ENCODE peak calls at places on chromosome 6, in six cellular contexts. One of them, this sample, is unnamed.

GRCh38 chr6:53335224-53335994 is 13.3 kb downstream of the ELOVL5 start:
- DNase-seq in iris pigment epithelial cell: no peak
- DNase-seq in ovary: no peak
- DNase-seq in foreskin fibroblast: no peak
- DNase-seq in breast epithelium: no peak
- DNase-seq in pancreas: no peak
- DNase-seq in this sample: no peak

GRCh38 chr6:27706431-27706830 is 205.8 kb downstream of the OR2B2 start:
- DNase-seq in iris pigment epithelial cell: no peak
- DNase-seq in ovary: no peak
- DNase-seq in foreskin fibroblast: no peak
- DNase-seq in breast epithelium: no peak
- DNase-seq in pancreas: no peak
- DNase-seq in this sample: no peak

GRCh38 chr6:132133734-132134490 is 182.7 kb upstream of the CCN2 start:
- DNase-seq in iris pigment epithelial cell: peak; percentile 52
- DNase-seq in ovary: no peak
- DNase-seq in foreskin fibroblast: no peak
- DNase-seq in breast epithelium: no peak
- DNase-seq in pancreas: no peak
- DNase-seq in this sample: no peak

GRCh38 chr6:45724027-45724426 is 291.6 kb downstream of the CLIC5 start:
- DNase-seq in iris pigment epithelial cell: no peak
- DNase-seq in ovary: no peak
- DNase-seq in foreskin fibroblast: no peak
- DNase-seq in breast epithelium: no peak
- DNase-seq in pancreas: no peak
- DNase-seq in this sample: no peak

GRCh38 chr6:113763883-113764282 is 93.3 kb upstream of the MARCKS start:
- DNase-seq in iris pigment epithelial cell: peak; percentile 84
- DNase-seq in ovary: no peak
- DNase-seq in foreskin fibroblast: peak; percentile 59
- DNase-seq in breast epithelium: no peak
- DNase-seq in pancreas: no peak
- DNase-seq in this sample: peak; percentile 88

GRCh38 chr6:146857960-146858308 is 259.2 kb downstream of the ADGB start:
- DNase-seq in iris pigment epithelial cell: peak; percentile 34
- DNase-seq in ovary: no peak
- DNase-seq in foreskin fibroblast: no peak
- DNase-seq in breast epithelium: no peak
- DNase-seq in pancreas: no peak
- DNase-seq in this sample: no peak

GRCh38 chr6:149012040-149012545 is 265.3 kb downstream of the UST start:
- DNase-seq in iris pigment epithelial cell: peak; percentile 96
- DNase-seq in ovary: no peak
- DNase-seq in foreskin fibroblast: peak; percentile 98
- DNase-seq in breast epithelium: no peak
- DNase-seq in pancreas: no peak
- DNase-seq in this sample: peak; percentile 92

GRCh38 chr6:143806282-143807102 is 36.6 kb upstream of the LTV1 start:
- DNase-seq in iris pigment epithelial cell: peak; percentile 96
- DNase-seq in ovary: no peak
- DNase-seq in foreskin fibroblast: no peak
- DNase-seq in breast epithelium: no peak
- DNase-seq in pancreas: no peak
- DNase-seq in this sample: peak; percentile 1

GRCh38 chr6:50707652-50708325 is 5.5 kb upstream of the TFAP2D start:
- DNase-seq in iris pigment epithelial cell: no peak
- DNase-seq in ovary: no peak
- DNase-seq in foreskin fibroblast: no peak
- DNase-seq in breast epithelium: no peak
- DNase-seq in pancreas: no peak
- DNase-seq in this sample: no peak

GRCh38 chr6:1388081-1388926 is 1.1 kb upstream of the FOXF2 start:
- DNase-seq in iris pigment epithelial cell: peak; percentile 75
- DNase-seq in ovary: no peak
- DNase-seq in foreskin fibroblast: peak; percentile 77
- DNase-seq in breast epithelium: no peak
- DNase-seq in pancreas: no peak
- DNase-seq in this sample: no peak

GRCh38 chr6:110421749-110422443 is 6.5 kb upstream of the DDO start:
- DNase-seq in iris pigment epithelial cell: no peak
- DNase-seq in ovary: no peak
- DNase-seq in foreskin fibroblast: no peak
- DNase-seq in breast epithelium: no peak
- DNase-seq in pancreas: no peak
- DNase-seq in this sample: no peak

GRCh38 chr6:121442591-121442990 is 7.1 kb downstream of the GJA1 start:
- DNase-seq in iris pigment epithelial cell: peak; percentile 24
- DNase-seq in ovary: no peak
- DNase-seq in foreskin fibroblast: no peak
- DNase-seq in breast epithelium: no peak
- DNase-seq in pancreas: no peak
- DNase-seq in this sample: no peak

GRCh38 chr6:150142657-150143501 is at the start of gene PPP1R14C:
- DNase-seq in iris pigment epithelial cell: no peak
- DNase-seq in ovary: no peak
- DNase-seq in foreskin fibroblast: no peak
- DNase-seq in breast epithelium: no peak
- DNase-seq in pancreas: peak; percentile 75
- DNase-seq in this sample: no peak

GRCh38 chr6:161418458-161418945 is 144.6 kb upstream of the AGPAT4 start:
- DNase-seq in iris pigment epithelial cell: peak; percentile 84
- DNase-seq in ovary: peak; percentile 31
- DNase-seq in foreskin fibroblast: peak; percentile 60
- DNase-seq in breast epithelium: no peak
- DNase-seq in pancreas: no peak
- DNase-seq in this sample: peak; percentile 42

GRCh38 chr6:158160932-158161539 is 7.0 kb downstream of the SERAC1 start:
- DNase-seq in iris pigment epithelial cell: peak; percentile 71
- DNase-seq in ovary: no peak
- DNase-seq in foreskin fibroblast: no peak
- DNase-seq in breast epithelium: no peak
- DNase-seq in pancreas: no peak
- DNase-seq in this sample: peak; percentile 24

GRCh38 chr6:84197708-84198107 is 29.7 kb downstream of the CEP162 start:
- DNase-seq in iris pigment epithelial cell: no peak
- DNase-seq in ovary: no peak
- DNase-seq in foreskin fibroblast: no peak
- DNase-seq in breast epithelium: no peak
- DNase-seq in pancreas: no peak
- DNase-seq in this sample: no peak

GRCh38 chr6:157912326-157912725 is 69.3 kb upstream of the SYNJ2 start:
- DNase-seq in iris pigment epithelial cell: peak; percentile 96
- DNase-seq in ovary: peak; percentile 34
- DNase-seq in foreskin fibroblast: peak; percentile 63
- DNase-seq in breast epithelium: no peak
- DNase-seq in pancreas: no peak
- DNase-seq in this sample: no peak

GRCh38 chr6:143397229-143398222 is 53.0 kb downstream of the ADAT2 start:
- DNase-seq in iris pigment epithelial cell: peak; percentile 88
- DNase-seq in ovary: no peak
- DNase-seq in foreskin fibroblast: no peak
- DNase-seq in breast epithelium: peak; percentile 93
- DNase-seq in pancreas: no peak
- DNase-seq in this sample: peak; percentile 98

GRCh38 chr6:119521251-119521650 is 171.7 kb upstream of the MAN1A1 start:
- DNase-seq in iris pigment epithelial cell: no peak
- DNase-seq in ovary: no peak
- DNase-seq in foreskin fibroblast: no peak
- DNase-seq in breast epithelium: no peak
- DNase-seq in pancreas: no peak
- DNase-seq in this sample: no peak

GRCh38 chr6:52221302-52221701 is 23.0 kb downstream of the IL17F start:
- DNase-seq in iris pigment epithelial cell: no peak
- DNase-seq in ovary: no peak
- DNase-seq in foreskin fibroblast: no peak
- DNase-seq in breast epithelium: no peak
- DNase-seq in pancreas: no peak
- DNase-seq in this sample: no peak

GRCh38 chr6:159788757-159789376 is 535 bp downstream of the TCP1 start:
- DNase-seq in iris pigment epithelial cell: peak; percentile 58
- DNase-seq in ovary: peak; percentile 46
- DNase-seq in foreskin fibroblast: peak; percentile 23
- DNase-seq in breast epithelium: peak; percentile 32
- DNase-seq in pancreas: peak; percentile 78
- DNase-seq in this sample: peak; percentile 78

GRCh38 chr6:154974485-154975149 is 20.5 kb upstream of the TIAM2 start:
- DNase-seq in iris pigment epithelial cell: no peak
- DNase-seq in ovary: no peak
- DNase-seq in foreskin fibroblast: no peak
- DNase-seq in breast epithelium: no peak
- DNase-seq in pancreas: no peak
- DNase-seq in this sample: no peak

GRCh38 chr6:149895702-149896310 is 2.1 kb downstream of the RAET1E start:
- DNase-seq in iris pigment epithelial cell: peak; percentile 44
- DNase-seq in ovary: peak; percentile 51
- DNase-seq in foreskin fibroblast: peak; percentile 76
- DNase-seq in breast epithelium: no peak
- DNase-seq in pancreas: no peak
- DNase-seq in this sample: no peak

GRCh38 chr6:98487612-98488011 is 346.8 kb upstream of the POU3F2 start:
- DNase-seq in iris pigment epithelial cell: no peak
- DNase-seq in ovary: no peak
- DNase-seq in foreskin fibroblast: no peak
- DNase-seq in breast epithelium: no peak
- DNase-seq in pancreas: no peak
- DNase-seq in this sample: no peak

GRCh38 chr6:35919085-35919826 is 1.6 kb downstream of the SRPK1 start:
- DNase-seq in iris pigment epithelial cell: peak; percentile 71
- DNase-seq in ovary: no peak
- DNase-seq in foreskin fibroblast: no peak
- DNase-seq in breast epithelium: no peak
- DNase-seq in pancreas: no peak
- DNase-seq in this sample: peak; percentile 48

GRCh38 chr6:46263709-46264091 is 92.9 kb upstream of the ENPP5 start:
- DNase-seq in iris pigment epithelial cell: peak; percentile 94
- DNase-seq in ovary: no peak
- DNase-seq in foreskin fibroblast: peak; percentile 34
- DNase-seq in breast epithelium: no peak
- DNase-seq in pancreas: no peak
- DNase-seq in this sample: no peak

GRCh38 chr6:3819161-3820110 is 29.7 kb upstream of the FAM50B start:
- DNase-seq in iris pigment epithelial cell: no peak
- DNase-seq in ovary: no peak
- DNase-seq in foreskin fibroblast: no peak
- DNase-seq in breast epithelium: no peak
- DNase-seq in pancreas: no peak
- DNase-seq in this sample: peak; percentile 76

GRCh38 chr6:34795836-34796425 is 4.0 kb downstream of the BLTP3A start:
- DNase-seq in iris pigment epithelial cell: peak; percentile 67
- DNase-seq in ovary: no peak
- DNase-seq in foreskin fibroblast: peak; percentile 20
- DNase-seq in breast epithelium: no peak
- DNase-seq in pancreas: no peak
- DNase-seq in this sample: peak; percentile 27

GRCh38 chr6:4059115-4059777 is 19.7 kb downstream of the FAM217A start:
- DNase-seq in iris pigment epithelial cell: peak; percentile 95
- DNase-seq in ovary: no peak
- DNase-seq in foreskin fibroblast: peak; percentile 87
- DNase-seq in breast epithelium: no peak
- DNase-seq in pancreas: no peak
- DNase-seq in this sample: no peak

GRCh38 chr6:116954335-116954734 is 77.3 kb downstream of the RFX6 start:
- DNase-seq in iris pigment epithelial cell: no peak
- DNase-seq in ovary: no peak
- DNase-seq in foreskin fibroblast: no peak
- DNase-seq in breast epithelium: no peak
- DNase-seq in pancreas: no peak
- DNase-seq in this sample: no peak

GRCh38 chr6:25579902-25580495 is 72.0 kb upstream of the SCGN start:
- DNase-seq in iris pigment epithelial cell: no peak
- DNase-seq in ovary: no peak
- DNase-seq in foreskin fibroblast: no peak
- DNase-seq in breast epithelium: no peak
- DNase-seq in pancreas: no peak
- DNase-seq in this sample: no peak

GRCh38 chr6:149440735-149441662 is 40.9 kb downstream of the SUMO4 start:
- DNase-seq in iris pigment epithelial cell: no peak
- DNase-seq in ovary: no peak
- DNase-seq in foreskin fibroblast: no peak
- DNase-seq in breast epithelium: no peak
- DNase-seq in pancreas: no peak
- DNase-seq in this sample: no peak

GRCh38 chr6:101296184-101296583 is 97.3 kb upstream of the GRIK2 start:
- DNase-seq in iris pigment epithelial cell: no peak
- DNase-seq in ovary: no peak
- DNase-seq in foreskin fibroblast: peak; percentile 82
- DNase-seq in breast epithelium: no peak
- DNase-seq in pancreas: no peak
- DNase-seq in this sample: no peak

GRCh38 chr6:19554356-19555225 is 282.6 kb upstream of the ID4 start:
- DNase-seq in iris pigment epithelial cell: no peak
- DNase-seq in ovary: no peak
- DNase-seq in foreskin fibroblast: no peak
- DNase-seq in breast epithelium: no peak
- DNase-seq in pancreas: no peak
- DNase-seq in this sample: no peak

GRCh38 chr6:114342086-114342825 is 567 bp downstream of the HS3ST5 start:
- DNase-seq in iris pigment epithelial cell: peak; percentile 3
- DNase-seq in ovary: no peak
- DNase-seq in foreskin fibroblast: no peak
- DNase-seq in breast epithelium: no peak
- DNase-seq in pancreas: peak; percentile 73
- DNase-seq in this sample: no peak